ENCODE peak calls at places on chromosomes 12 and 14, in four cellular contexts. Z is stimulated activated naive CD4-positive, alpha-beta T cell; L is T-cell; C is adrenal gland. D is an unnamed sample.
A peak's percentile ranks its signal among the peaks of the same experiment; 100 is the strongest.

GRCh38 chr14:102891556-102891955 is 30.9 kb upstream of the AMN start:
- DNase-seq in Z (no peak), L (no peak), C (no peak), D (no peak)

GRCh38 chr12:79826267-79827128 is 108.4 kb downstream of the PPP1R12A start:
- DNase-seq in Z (no peak), L (no peak), C (no peak), D (no peak)

GRCh38 chr12:108734200-108734906 is 3.0 kb upstream of the CORO1C start:
- DNase-seq in Z (no peak), L (no peak), C (peak; percentile 27), D (no peak)

GRCh38 chr14:55911794-55912193 is 206.4 kb upstream of the PELI2 start:
- DNase-seq in Z (no peak), L (no peak), C (no peak), D (no peak)

GRCh38 chr12:2395352-2395977 is 342.7 kb downstream of the CACNA1C start:
- DNase-seq in Z (no peak), L (no peak), C (peak; percentile 45), D (peak; percentile 4)

GRCh38 chr12:58750484-58750883 is 169.8 kb downstream of the LRIG3 start:
- DNase-seq in Z (no peak), L (no peak), C (no peak), D (no peak)

GRCh38 chr12:47377414-47378221 is 297.9 kb upstream of the AMIGO2 start:
- DNase-seq in Z (no peak), L (no peak), C (peak; percentile 99), D (no peak)

GRCh38 chr14:90624228-90624627 is 192.0 kb downstream of the TTC7B start:
- DNase-seq in Z (no peak), L (no peak), C (peak; percentile 92), D (no peak)

GRCh38 chr12:28814246-28814645 is 334.8 kb upstream of the FAR2 start:
- DNase-seq in Z (no peak), L (no peak), C (no peak), D (no peak)

GRCh38 chr12:131604859-131605258 is 106.0 kb upstream of the SFSWAP start:
- DNase-seq in Z (no peak), L (no peak), C (no peak), D (no peak)

GRCh38 chr14:32372154-32372553 is 43.1 kb downstream of the AKAP6 start:
- DNase-seq in Z (no peak), L (no peak), C (no peak), D (no peak)

GRCh38 chr12:32906407-32907165 is 10.0 kb upstream of the PKP2 start:
- DNase-seq in Z (no peak), L (no peak), C (no peak), D (no peak)

GRCh38 chr14:20855652-20856291 is 35.4 kb upstream of the RNASE3 start:
- DNase-seq in Z (peak; percentile 1), L (peak; percentile 10), C (peak; percentile 66), D (peak; percentile 56)

GRCh38 chr12:31238764-31239387 is 87.1 kb downstream of the SINHCAF start:
- DNase-seq in Z (peak; percentile 7), L (peak; percentile 15), C (peak; percentile 62), D (peak; percentile 23)

GRCh38 chr12:87967871-87968270 is 61.3 kb downstream of the C12orf50 start:
- DNase-seq in Z (no peak), L (no peak), C (no peak), D (no peak)

GRCh38 chr12:123278150-123278627 is 6.5 kb upstream of the CDK2AP1 start:
- DNase-seq in Z (no peak), L (no peak), C (no peak), D (peak; percentile 56)

GRCh38 chr14:90760591-90761316 is 55.5 kb downstream of the TTC7B start:
- DNase-seq in Z (no peak), L (no peak), C (no peak), D (no peak)

GRCh38 chr12:56189336-56189917 is at the start of gene SMARCC2:
- DNase-seq in Z (peak; percentile 74), L (peak; percentile 70), C (peak; percentile 86), D (peak; percentile 84)

GRCh38 chr12:121009744-121010143 is 6.5 kb downstream of the C12orf43 start:
- DNase-seq in Z (no peak), L (no peak), C (no peak), D (no peak)

GRCh38 chr12:12357697-12358476 is 1.0 kb downstream of the BORCS5 start:
- DNase-seq in Z (no peak), L (no peak), C (no peak), D (peak; percentile 64)

GRCh38 chr12:67827820-67828383 is 161.3 kb upstream of the IFNG-AS1 start:
- DNase-seq in Z (no peak), L (no peak), C (peak; percentile 66), D (no peak)

GRCh38 chr12:41537522-41537921 is 349.4 kb downstream of the PDZRN4 start:
- DNase-seq in Z (no peak), L (no peak), C (no peak), D (no peak)

GRCh38 chr14:68084256-68084655 is 264.7 kb downstream of the RAD51B start:
- DNase-seq in Z (no peak), L (no peak), C (no peak), D (no peak)

GRCh38 chr14:99552572-99553216 is 51.3 kb downstream of the CCDC85C start:
- DNase-seq in Z (no peak), L (no peak), C (no peak), D (no peak)

GRCh38 chr12:12887471-12887870 is 3.9 kb upstream of the GPRC5A start:
- DNase-seq in Z (no peak), L (no peak), C (no peak), D (no peak)